ENCODE peak calls at places on chromosomes 5 and 9, in four cellular contexts. One of them, this sample, is unnamed.
A peak's percentile ranks its signal among the peaks of the same experiment; 100 is the strongest.

GRCh38 chr9:78567693-78568092 is 270.8 kb downstream of the PSAT1 start:
- DNase-seq in nucleus accumbens: no peak
- DNase-seq in coronary artery: no peak
- DNase-seq in RWPE1: peak; percentile 11
- DNase-seq in this sample: no peak

GRCh38 chr5:8884029-8884428 is 661.8 kb downstream of the SEMA5A start:
- DNase-seq in nucleus accumbens: no peak
- DNase-seq in coronary artery: no peak
- DNase-seq in RWPE1: no peak
- DNase-seq in this sample: no peak

GRCh38 chr5:159855476-159856157 is 60.7 kb upstream of the ADRA1B start:
- DNase-seq in nucleus accumbens: no peak
- DNase-seq in coronary artery: no peak
- DNase-seq in RWPE1: no peak
- DNase-seq in this sample: no peak

GRCh38 chr5:131379723-131380122 is 115.9 kb downstream of the CDC42SE2 start:
- DNase-seq in nucleus accumbens: no peak
- DNase-seq in coronary artery: no peak
- DNase-seq in RWPE1: no peak
- DNase-seq in this sample: no peak

GRCh38 chr5:93189707-93190120 is 391.3 kb downstream of the NR2F1-AS1 start:
- DNase-seq in nucleus accumbens: no peak
- DNase-seq in coronary artery: no peak
- DNase-seq in RWPE1: peak; percentile 93
- DNase-seq in this sample: no peak

GRCh38 chr5:158485604-158486081 is 614.1 kb downstream of the EBF1 start:
- DNase-seq in nucleus accumbens: no peak
- DNase-seq in coronary artery: no peak
- DNase-seq in RWPE1: no peak
- DNase-seq in this sample: no peak

GRCh38 chr5:163503106-163504090 is 2.0 kb upstream of the MAT2B start:
- DNase-seq in nucleus accumbens: peak; percentile 7
- DNase-seq in coronary artery: no peak
- DNase-seq in RWPE1: peak; percentile 60
- DNase-seq in this sample: peak; percentile 72

GRCh38 chr5:17203329-17204132 is 13.9 kb upstream of the BASP1 start:
- DNase-seq in nucleus accumbens: peak; percentile 4
- DNase-seq in coronary artery: no peak
- DNase-seq in RWPE1: peak; percentile 73
- DNase-seq in this sample: no peak

GRCh38 chr9:96087669-96088299 is 212.3 kb downstream of the ERCC6L2 start:
- DNase-seq in nucleus accumbens: no peak
- DNase-seq in coronary artery: no peak
- DNase-seq in RWPE1: no peak
- DNase-seq in this sample: no peak

GRCh38 chr9:94804917-94805544 is 78.5 kb downstream of the AOPEP start:
- DNase-seq in nucleus accumbens: no peak
- DNase-seq in coronary artery: no peak
- DNase-seq in RWPE1: peak; percentile 55
- DNase-seq in this sample: no peak

GRCh38 chr5:37071901-37072581 is 177.1 kb downstream of the CPLANE1 start:
- DNase-seq in nucleus accumbens: no peak
- DNase-seq in coronary artery: no peak
- DNase-seq in RWPE1: no peak
- DNase-seq in this sample: no peak

GRCh38 chr9:92781902-92782301 is 17.3 kb upstream of the BICD2 start:
- DNase-seq in nucleus accumbens: no peak
- DNase-seq in coronary artery: no peak
- DNase-seq in RWPE1: peak; percentile 86
- DNase-seq in this sample: no peak

GRCh38 chr9:125996671-125997509 is 249.7 kb downstream of the PBX3 start:
- DNase-seq in nucleus accumbens: no peak
- DNase-seq in coronary artery: no peak
- DNase-seq in RWPE1: no peak
- DNase-seq in this sample: no peak

GRCh38 chr5:76789991-76790571 is 28.7 kb upstream of the F2RL1 start:
- DNase-seq in nucleus accumbens: no peak
- DNase-seq in coronary artery: no peak
- DNase-seq in RWPE1: no peak
- DNase-seq in this sample: no peak

GRCh38 chr9:135888766-135889394 is 18.5 kb downstream of the CAMSAP1 start:
- DNase-seq in nucleus accumbens: no peak
- DNase-seq in coronary artery: peak; percentile 47
- DNase-seq in RWPE1: peak; percentile 69
- DNase-seq in this sample: no peak

GRCh38 chr5:95283761-95284511 is 958 bp downstream of the MCTP1 start:
- DNase-seq in nucleus accumbens: no peak
- DNase-seq in coronary artery: no peak
- DNase-seq in RWPE1: peak; percentile 32
- DNase-seq in this sample: peak; percentile 76

GRCh38 chr9:122121391-122121790 is 28.3 kb upstream of the TTLL11 start:
- DNase-seq in nucleus accumbens: no peak
- DNase-seq in coronary artery: no peak
- DNase-seq in RWPE1: no peak
- DNase-seq in this sample: no peak

GRCh38 chr9:107243757-107244156 is 39.3 kb upstream of the RAD23B start:
- DNase-seq in nucleus accumbens: no peak
- DNase-seq in coronary artery: no peak
- DNase-seq in RWPE1: peak; percentile 91
- DNase-seq in this sample: no peak

GRCh38 chr5:172798422-172799215 is 27.6 kb upstream of the DUSP1 start:
- DNase-seq in nucleus accumbens: no peak
- DNase-seq in coronary artery: no peak
- DNase-seq in RWPE1: peak; percentile 91
- DNase-seq in this sample: no peak

GRCh38 chr9:18531127-18531526 is 57.2 kb downstream of the ADAMTSL1 start:
- DNase-seq in nucleus accumbens: no peak
- DNase-seq in coronary artery: no peak
- DNase-seq in RWPE1: no peak
- DNase-seq in this sample: no peak

GRCh38 chr9:126407125-126407870 is 80.7 kb downstream of the MVB12B start:
- DNase-seq in nucleus accumbens: no peak
- DNase-seq in coronary artery: no peak
- DNase-seq in RWPE1: no peak
- DNase-seq in this sample: no peak

This sample was measured in type B pancreatic cell.